ENCODE peak calls at places on chromosomes 11 and 22, in seven cellular contexts. One of them, this sample, is unnamed.

GRCh38 chr22:37472418-37473006 is 13.7 kb downstream of the MFNG start:
- DNase-seq in gastrocnemius medialis: no peak
- DNase-seq in astrocyte of the cerebellum: no peak
- DNase-seq in skeletal muscle cell: no peak
- DNase-seq in dorsolateral prefrontal cortex: no peak
- DNase-seq in cardiac muscle cell: peak
- DNase-seq in fibroblast of pulmonary artery: peak
- DNase-seq in this sample: no peak

GRCh38 chr22:28819253-28820096 is 19.1 kb upstream of the XBP1 start:
- DNase-seq in gastrocnemius medialis: no peak
- DNase-seq in dorsolateral prefrontal cortex: no peak
- DNase-seq in cardiac muscle cell: no peak
- DNase-seq in fibroblast of pulmonary artery: no peak
- DNase-seq in astrocyte of the cerebellum: no peak
- DNase-seq in skeletal muscle cell: no peak
- DNase-seq in this sample: no peak

GRCh38 chr11:45167283-45167682 is 20.8 kb downstream of the PRDM11 start:
- DNase-seq in gastrocnemius medialis: no peak
- DNase-seq in skeletal muscle cell: no peak
- DNase-seq in cardiac muscle cell: no peak
- DNase-seq in astrocyte of the cerebellum: no peak
- DNase-seq in fibroblast of pulmonary artery: no peak
- DNase-seq in dorsolateral prefrontal cortex: no peak
- DNase-seq in this sample: no peak

GRCh38 chr22:17990167-17990566 is 34.2 kb downstream of the MICAL3 start:
- DNase-seq in skeletal muscle cell: no peak
- DNase-seq in dorsolateral prefrontal cortex: no peak
- DNase-seq in gastrocnemius medialis: no peak
- DNase-seq in cardiac muscle cell: no peak
- DNase-seq in astrocyte of the cerebellum: no peak
- DNase-seq in fibroblast of pulmonary artery: no peak
- DNase-seq in this sample: no peak

GRCh38 chr22:45308624-45309421 is 911 bp upstream of the FAM118A start:
- DNase-seq in skeletal muscle cell: no peak
- DNase-seq in gastrocnemius medialis: no peak
- DNase-seq in astrocyte of the cerebellum: no peak
- DNase-seq in dorsolateral prefrontal cortex: no peak
- DNase-seq in fibroblast of pulmonary artery: no peak
- DNase-seq in cardiac muscle cell: no peak
- DNase-seq in this sample: no peak

GRCh38 chr11:110349109-110349996 is 52.9 kb upstream of the RDX start:
- DNase-seq in cardiac muscle cell: peak
- DNase-seq in fibroblast of pulmonary artery: no peak
- DNase-seq in skeletal muscle cell: no peak
- DNase-seq in astrocyte of the cerebellum: no peak
- DNase-seq in gastrocnemius medialis: no peak
- DNase-seq in dorsolateral prefrontal cortex: no peak
- DNase-seq in this sample: no peak

GRCh38 chr11:121291896-121292502 is 572 bp upstream of the SC5D start:
- DNase-seq in astrocyte of the cerebellum: peak
- DNase-seq in fibroblast of pulmonary artery: no peak
- DNase-seq in cardiac muscle cell: peak
- DNase-seq in skeletal muscle cell: no peak
- DNase-seq in gastrocnemius medialis: no peak
- DNase-seq in dorsolateral prefrontal cortex: no peak
- DNase-seq in this sample: peak

GRCh38 chr22:28514314-28514713 is 165.3 kb downstream of the TTC28 start:
- DNase-seq in astrocyte of the cerebellum: no peak
- DNase-seq in gastrocnemius medialis: no peak
- DNase-seq in cardiac muscle cell: peak
- DNase-seq in skeletal muscle cell: no peak
- DNase-seq in fibroblast of pulmonary artery: peak
- DNase-seq in dorsolateral prefrontal cortex: no peak
- DNase-seq in this sample: no peak

GRCh38 chr11:40877256-40877655 is 582.2 kb downstream of the LRRC4C start:
- DNase-seq in cardiac muscle cell: no peak
- DNase-seq in skeletal muscle cell: no peak
- DNase-seq in dorsolateral prefrontal cortex: no peak
- DNase-seq in gastrocnemius medialis: no peak
- DNase-seq in astrocyte of the cerebellum: peak
- DNase-seq in fibroblast of pulmonary artery: no peak
- DNase-seq in this sample: peak

GRCh38 chr11:18490736-18491485 is 35.3 kb downstream of the LDHAL6A start:
- DNase-seq in gastrocnemius medialis: no peak
- DNase-seq in dorsolateral prefrontal cortex: peak
- DNase-seq in astrocyte of the cerebellum: no peak
- DNase-seq in cardiac muscle cell: no peak
- DNase-seq in skeletal muscle cell: no peak
- DNase-seq in fibroblast of pulmonary artery: no peak
- DNase-seq in this sample: no peak

GRCh38 chr22:44645083-44645482 is 56.9 kb upstream of the PRR5 start:
- DNase-seq in gastrocnemius medialis: no peak
- DNase-seq in dorsolateral prefrontal cortex: no peak
- DNase-seq in cardiac muscle cell: peak
- DNase-seq in skeletal muscle cell: no peak
- DNase-seq in fibroblast of pulmonary artery: no peak
- DNase-seq in astrocyte of the cerebellum: no peak
- DNase-seq in this sample: no peak

GRCh38 chr22:30246962-30247376 is 410 bp upstream of the LIF start:
- DNase-seq in cardiac muscle cell: no peak
- DNase-seq in astrocyte of the cerebellum: no peak
- DNase-seq in gastrocnemius medialis: no peak
- DNase-seq in fibroblast of pulmonary artery: no peak
- DNase-seq in dorsolateral prefrontal cortex: no peak
- DNase-seq in skeletal muscle cell: no peak
- DNase-seq in this sample: no peak

GRCh38 chr22:42533638-42533977 is 14.0 kb upstream of the RRP7A start:
- DNase-seq in dorsolateral prefrontal cortex: no peak
- DNase-seq in skeletal muscle cell: no peak
- DNase-seq in cardiac muscle cell: no peak
- DNase-seq in gastrocnemius medialis: no peak
- DNase-seq in astrocyte of the cerebellum: no peak
- DNase-seq in fibroblast of pulmonary artery: no peak
- DNase-seq in this sample: no peak

GRCh38 chr11:130220311-130221030 is 60.9 kb downstream of the ST14 start:
- DNase-seq in skeletal muscle cell: no peak
- DNase-seq in gastrocnemius medialis: no peak
- DNase-seq in cardiac muscle cell: no peak
- DNase-seq in dorsolateral prefrontal cortex: no peak
- DNase-seq in astrocyte of the cerebellum: no peak
- DNase-seq in fibroblast of pulmonary artery: no peak
- DNase-seq in this sample: no peak

GRCh38 chr11:14471127-14471526 is 28.5 kb downstream of the COPB1 start:
- DNase-seq in gastrocnemius medialis: no peak
- DNase-seq in skeletal muscle cell: no peak
- DNase-seq in fibroblast of pulmonary artery: no peak
- DNase-seq in astrocyte of the cerebellum: no peak
- DNase-seq in cardiac muscle cell: no peak
- DNase-seq in dorsolateral prefrontal cortex: no peak
- DNase-seq in this sample: no peak

GRCh38 chr11:81658722-81659121 is 1074.9 kb downstream of the FAM181B start:
- DNase-seq in dorsolateral prefrontal cortex: no peak
- DNase-seq in fibroblast of pulmonary artery: peak
- DNase-seq in astrocyte of the cerebellum: no peak
- DNase-seq in skeletal muscle cell: no peak
- DNase-seq in cardiac muscle cell: peak
- DNase-seq in gastrocnemius medialis: no peak
- DNase-seq in this sample: no peak

GRCh38 chr11:96384156-96384555 is 5.6 kb downstream of the CCDC82 start:
- DNase-seq in fibroblast of pulmonary artery: no peak
- DNase-seq in skeletal muscle cell: no peak
- DNase-seq in dorsolateral prefrontal cortex: no peak
- DNase-seq in gastrocnemius medialis: no peak
- DNase-seq in cardiac muscle cell: no peak
- DNase-seq in astrocyte of the cerebellum: no peak
- DNase-seq in this sample: no peak

GRCh38 chr11:133834399-133835257 is 10.7 kb downstream of the SPATA19 start:
- DNase-seq in astrocyte of the cerebellum: no peak
- DNase-seq in skeletal muscle cell: no peak
- DNase-seq in gastrocnemius medialis: no peak
- DNase-seq in dorsolateral prefrontal cortex: no peak
- DNase-seq in cardiac muscle cell: no peak
- DNase-seq in fibroblast of pulmonary artery: no peak
- DNase-seq in this sample: no peak

GRCh38 chr11:66951135-66951534 is 7.0 kb downstream of the PC start:
- DNase-seq in dorsolateral prefrontal cortex: no peak
- DNase-seq in fibroblast of pulmonary artery: no peak
- DNase-seq in gastrocnemius medialis: no peak
- DNase-seq in cardiac muscle cell: no peak
- DNase-seq in skeletal muscle cell: no peak
- DNase-seq in astrocyte of the cerebellum: no peak
- DNase-seq in this sample: no peak

GRCh38 chr11:35641206-35641885 is 21.2 kb upstream of the TRIM44 start:
- DNase-seq in fibroblast of pulmonary artery: peak
- DNase-seq in dorsolateral prefrontal cortex: no peak
- DNase-seq in astrocyte of the cerebellum: no peak
- DNase-seq in gastrocnemius medialis: no peak
- DNase-seq in cardiac muscle cell: peak
- DNase-seq in skeletal muscle cell: no peak
- DNase-seq in this sample: peak

GRCh38 chr11:100849009-100849913 is 162.2 kb downstream of the ARHGAP42 start:
- DNase-seq in astrocyte of the cerebellum: peak
- DNase-seq in skeletal muscle cell: peak
- DNase-seq in cardiac muscle cell: peak
- DNase-seq in fibroblast of pulmonary artery: peak
- DNase-seq in dorsolateral prefrontal cortex: no peak
- DNase-seq in gastrocnemius medialis: no peak
- DNase-seq in this sample: no peak

GRCh38 chr11:83118814-83119213 is 38.1 kb upstream of the PCF11 start:
- DNase-seq in gastrocnemius medialis: no peak
- DNase-seq in astrocyte of the cerebellum: no peak
- DNase-seq in fibroblast of pulmonary artery: no peak
- DNase-seq in skeletal muscle cell: no peak
- DNase-seq in dorsolateral prefrontal cortex: no peak
- DNase-seq in cardiac muscle cell: no peak
- DNase-seq in this sample: no peak
- H3K4me3 ChIP-seq in gastrocnemius medialis: no peak
- H3K4me3 ChIP-seq in astrocyte of the cerebellum: no peak
- H3K4me3 ChIP-seq in fibroblast of pulmonary artery: no peak
- H3K4me3 ChIP-seq in skeletal muscle cell: no peak
- H3K4me3 ChIP-seq in dorsolateral prefrontal cortex: no peak
- H3K4me3 ChIP-seq in cardiac muscle cell: no peak
- H3K4me3 ChIP-seq in this sample: no peak

DNA sequence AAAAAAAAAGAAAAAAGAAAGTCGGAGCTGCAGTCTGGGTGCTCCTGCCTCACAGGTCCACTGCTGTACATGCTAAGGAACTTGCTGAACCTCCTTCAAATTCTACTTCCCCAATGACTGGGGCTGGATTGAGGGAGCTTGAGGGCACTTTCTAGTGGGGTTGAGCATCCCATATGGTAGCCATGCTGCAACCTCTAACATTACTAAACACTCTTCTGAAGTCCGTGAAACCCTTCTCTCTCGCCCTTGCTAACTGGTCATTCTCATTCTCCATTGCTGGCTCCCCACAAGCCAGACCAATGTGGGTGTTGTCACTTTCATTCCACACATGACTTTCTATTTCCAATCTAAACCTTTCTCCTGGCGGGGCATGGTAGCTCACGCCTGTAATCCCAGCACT is 1.2 kb downstream of the ESS2 start:
- DNase-seq in gastrocnemius medialis: no peak
- DNase-seq in dorsolateral prefrontal cortex: no peak
- DNase-seq in skeletal muscle cell: no peak
- DNase-seq in cardiac muscle cell: no peak
- DNase-seq in fibroblast of pulmonary artery: no peak
- DNase-seq in astrocyte of the cerebellum: no peak
- DNase-seq in this sample: no peak
- H3K4me3 ChIP-seq in gastrocnemius medialis: no peak
- H3K4me3 ChIP-seq in dorsolateral prefrontal cortex: peak
- H3K4me3 ChIP-seq in skeletal muscle cell: no peak
- H3K4me3 ChIP-seq in cardiac muscle cell: peak
- H3K4me3 ChIP-seq in fibroblast of pulmonary artery: peak
- H3K4me3 ChIP-seq in astrocyte of the cerebellum: no peak
- H3K4me3 ChIP-seq in this sample: no peak

GRCh38 chr22:22884888-22885840 is 2.5 kb upstream of the IGLL5 start:
- DNase-seq in skeletal muscle cell: no peak
- DNase-seq in gastrocnemius medialis: no peak
- DNase-seq in cardiac muscle cell: no peak
- DNase-seq in fibroblast of pulmonary artery: no peak
- DNase-seq in dorsolateral prefrontal cortex: no peak
- DNase-seq in astrocyte of the cerebellum: no peak
- DNase-seq in this sample: no peak

GRCh38 chr22:22883090-22883727 is 4.4 kb upstream of the IGLL5 start:
- DNase-seq in cardiac muscle cell: no peak
- DNase-seq in fibroblast of pulmonary artery: no peak
- DNase-seq in astrocyte of the cerebellum: no peak
- DNase-seq in dorsolateral prefrontal cortex: no peak
- DNase-seq in skeletal muscle cell: no peak
- DNase-seq in gastrocnemius medialis: no peak
- DNase-seq in this sample: no peak

GRCh38 chr22:22882033-22882717 is 5.4 kb upstream of the IGLL5 start:
- DNase-seq in fibroblast of pulmonary artery: no peak
- DNase-seq in astrocyte of the cerebellum: no peak
- DNase-seq in cardiac muscle cell: no peak
- DNase-seq in dorsolateral prefrontal cortex: no peak
- DNase-seq in gastrocnemius medialis: no peak
- DNase-seq in skeletal muscle cell: no peak
- DNase-seq in this sample: no peak

GRCh38 chr22:22886546-22886945 is 1.1 kb upstream of the IGLL5 start:
- DNase-seq in dorsolateral prefrontal cortex: no peak
- DNase-seq in gastrocnemius medialis: no peak
- DNase-seq in cardiac muscle cell: no peak
- DNase-seq in skeletal muscle cell: no peak
- DNase-seq in fibroblast of pulmonary artery: no peak
- DNase-seq in astrocyte of the cerebellum: no peak
- DNase-seq in this sample: no peak

GRCh38 chr22:22884010-22884887 is 3.4 kb upstream of the IGLL5 start:
- DNase-seq in dorsolateral prefrontal cortex: peak
- DNase-seq in fibroblast of pulmonary artery: peak
- DNase-seq in cardiac muscle cell: peak
- DNase-seq in skeletal muscle cell: no peak
- DNase-seq in gastrocnemius medialis: no peak
- DNase-seq in astrocyte of the cerebellum: no peak
- DNase-seq in this sample: no peak
- H3K4me3 ChIP-seq in dorsolateral prefrontal cortex: no peak
- H3K4me3 ChIP-seq in fibroblast of pulmonary artery: no peak
- H3K4me3 ChIP-seq in cardiac muscle cell: no peak
- H3K4me3 ChIP-seq in skeletal muscle cell: no peak
- H3K4me3 ChIP-seq in gastrocnemius medialis: no peak
- H3K4me3 ChIP-seq in astrocyte of the cerebellum: no peak
- H3K4me3 ChIP-seq in this sample: no peak

DNA sequence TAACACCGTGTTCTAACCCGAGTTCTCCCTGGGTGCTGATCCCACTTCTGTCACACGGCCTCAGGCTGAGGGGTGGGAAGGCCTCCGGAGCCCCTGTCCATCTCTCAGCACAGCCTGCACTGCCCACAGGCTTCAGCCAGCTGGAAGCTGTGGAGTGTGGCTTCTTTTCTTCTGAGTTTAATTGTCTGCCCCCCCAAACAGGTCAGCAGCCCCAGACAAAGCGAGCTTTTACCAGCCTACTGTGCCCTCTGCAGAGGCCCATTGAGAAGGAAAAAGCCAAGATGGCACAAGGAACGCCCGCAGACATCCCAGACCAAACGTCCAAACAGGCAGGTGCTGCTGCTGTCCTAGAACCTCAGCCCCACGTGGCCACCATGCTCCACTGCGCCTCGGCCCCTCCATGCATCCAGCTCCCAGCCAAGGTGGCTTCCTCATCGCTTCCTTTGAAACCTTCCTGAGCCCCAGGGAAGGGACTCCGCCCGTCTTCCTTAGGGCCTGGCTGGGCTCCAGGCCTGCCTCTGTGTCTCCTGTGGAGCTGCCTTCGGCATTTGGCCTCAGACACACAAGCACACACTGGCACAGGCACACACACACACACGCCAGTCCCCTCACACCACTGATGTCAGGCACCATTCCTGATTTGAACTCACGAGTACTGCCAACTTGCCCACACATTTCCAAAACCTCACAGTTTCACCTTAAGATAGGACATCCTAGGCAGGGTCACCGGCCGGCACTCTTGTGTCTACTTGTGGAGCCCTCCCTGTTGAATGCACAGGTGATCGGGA is 1.7 kb downstream of the MOB2 start:
- DNase-seq in gastrocnemius medialis: no peak
- DNase-seq in fibroblast of pulmonary artery: no peak
- DNase-seq in cardiac muscle cell: no peak
- DNase-seq in astrocyte of the cerebellum: no peak
- DNase-seq in skeletal muscle cell: no peak
- DNase-seq in dorsolateral prefrontal cortex: no peak
- DNase-seq in this sample: no peak
- H3K4me3 ChIP-seq in gastrocnemius medialis: no peak
- H3K4me3 ChIP-seq in fibroblast of pulmonary artery: no peak
- H3K4me3 ChIP-seq in cardiac muscle cell: no peak
- H3K4me3 ChIP-seq in astrocyte of the cerebellum: no peak
- H3K4me3 ChIP-seq in skeletal muscle cell: no peak
- H3K4me3 ChIP-seq in dorsolateral prefrontal cortex: no peak
- H3K4me3 ChIP-seq in this sample: no peak